ENCODE peak calls at places on chromosomes 13 and 19, in seven cellular contexts. E is AG08395, Q is foreskin fibroblast, G is HFFc6, Z is NCI-H1105, C is K562, M is endothelial cell. B is an unnamed sample.

GRCh38 chr13:35812730-35813129 is 318.5 kb downstream of the DCLK1 start:
- DNase-seq in E (no peak), Q (no peak), G (no peak), Z (no peak), C (no peak), M (no peak), B (no peak)

GRCh38 chr19:45404557-45405434 is at the start of gene PPP1R13L:
- DNase-seq in E (peak), Q (peak), G (no peak), Z (peak), C (peak), M (peak), B (no peak)

GRCh38 chr19:51564791-51565190 is 6.3 kb upstream of the ZNF175 start:
- DNase-seq in E (no peak), Q (no peak), G (no peak), Z (no peak), C (peak), M (no peak), B (no peak)

GRCh38 chr19:4580021-4580901 is 20.8 kb upstream of the SEMA6B start:
- DNase-seq in E (no peak), Q (no peak), G (no peak), Z (no peak), C (no peak), M (no peak), B (peak)

GRCh38 chr13:21069561-21070004 is 8.2 kb upstream of the LATS2 start:
- DNase-seq in E (peak), Q (peak), G (peak), Z (no peak), C (no peak), M (no peak), B (no peak)

GRCh38 chr13:24243311-24243710 is 66.1 kb upstream of the C1QTNF9 start:
- DNase-seq in E (no peak), Q (no peak), G (no peak), Z (no peak), C (no peak), M (no peak), B (no peak)

GRCh38 chr13:112391747-112392146 is 15.6 kb downstream of the SPACA7 start:
- DNase-seq in E (no peak), Q (no peak), G (no peak), Z (no peak), C (no peak), M (no peak), B (peak)

GRCh38 chr13:113468461-113469147 is 15.3 kb upstream of the ADPRHL1 start:
- DNase-seq in E (no peak), Q (no peak), G (no peak), Z (no peak), C (no peak), M (no peak), B (peak)

GRCh38 chr13:36377822-36378480 is 31.8 kb upstream of the SPART start:
- DNase-seq in E (no peak), Q (peak), G (peak), Z (no peak), C (no peak), M (no peak), B (no peak)

GRCh38 chr19:3387645-3388589 is 21.5 kb downstream of the NFIC start:
- DNase-seq in E (peak), Q (peak), G (no peak), Z (peak), C (no peak), M (no peak), B (no peak)

GRCh38 chr19:14146789-14147216 is 10.4 kb upstream of the ASF1B start:
- DNase-seq in E (peak), Q (peak), G (peak), Z (no peak), C (peak), M (no peak), B (no peak)

GRCh38 chr13:79423801-79424642 is 18.0 kb upstream of the RBM26 start:
- DNase-seq in E (peak), Q (peak), G (peak), Z (no peak), C (peak), M (no peak), B (no peak)

GRCh38 chr13:73901324-73902068 is 232.7 kb downstream of the KLF12 start:
- DNase-seq in E (no peak), Q (no peak), G (no peak), Z (no peak), C (no peak), M (no peak), B (no peak)

GRCh38 chr13:73215807-73216206 is 157.0 kb downstream of the KLF5 start:
- DNase-seq in E (peak), Q (no peak), G (peak), Z (no peak), C (no peak), M (no peak), B (no peak)

GRCh38 chr13:20393273-20394235 is 132.1 kb downstream of the CRYL1 start:
- DNase-seq in E (no peak), Q (no peak), G (no peak), Z (no peak), C (no peak), M (no peak), B (no peak)

GRCh38 chr13:79457948-79458347 is 23.0 kb upstream of the NDFIP2 start:
- DNase-seq in E (peak), Q (peak), G (peak), Z (no peak), C (peak), M (no peak), B (no peak)

GRCh38 chr19:35828694-35829301 is 16.2 kb upstream of the PRODH2 start:
- DNase-seq in E (peak), Q (peak), G (peak), Z (no peak), C (peak), M (peak), B (peak)

GRCh38 chr19:16118489-16119033 is 6.9 kb downstream of the RAB8A start:
- DNase-seq in E (no peak), Q (no peak), G (no peak), Z (no peak), C (no peak), M (no peak), B (no peak)

GRCh38 chr19:11168568-11168967 is 13.0 kb upstream of the SPC24 start:
- DNase-seq in E (peak), Q (peak), G (peak), Z (no peak), C (no peak), M (no peak), B (no peak)

GRCh38 chr19:11041966-11042627 is 47.2 kb upstream of the LDLR start:
- DNase-seq in E (no peak), Q (no peak), G (no peak), Z (no peak), C (no peak), M (no peak), B (no peak)

GRCh38 chr13:31951215-31951678 is 80.3 kb upstream of the FRY start:
- DNase-seq in E (peak), Q (peak), G (no peak), Z (no peak), C (no peak), M (no peak), B (no peak)

GRCh38 chr13:41411536-41411935 is 45.8 kb upstream of the RGCC start:
- DNase-seq in E (peak), Q (peak), G (peak), Z (no peak), C (peak), M (peak), B (peak)

GRCh38 chr13:110380359-110381028 is 73.4 kb downstream of the COL4A2 start:
- DNase-seq in E (no peak), Q (peak), G (peak), Z (no peak), C (no peak), M (no peak), B (no peak)